ENCODE peak calls at places on chromosomes 6 and 20, in seven cellular contexts. C is HCT116, Q is GM12865, R is tibial artery, A is neural progenitor cell, S is mucosa of gallbladder, X is keratinocyte. U is an unnamed sample.

GRCh38 chr6:142321451-142321850 is 19.6 kb downstream of the ADGRG6 start:
- DNase-seq in C (no peak), Q (no peak), R (no peak), A (no peak), S (no peak), X (no peak), U (no peak)

GRCh38 chr20:21101453-21102251 is 4.5 kb downstream of the LINC00237 start:
- DNase-seq in C (no peak), Q (peak), R (no peak), A (peak), S (no peak), X (no peak), U (no peak)

GRCh38 chr20:46562373-46563169 is 12.1 kb upstream of the OCSTAMP start:
- DNase-seq in C (peak), Q (peak), R (peak), A (peak), S (peak), X (peak), U (peak)

GRCh38 chr6:34957184-34957904 is 68.3 kb downstream of the ANKS1A start:
- DNase-seq in C (no peak), Q (no peak), R (no peak), A (no peak), S (no peak), X (no peak), U (no peak)

GRCh38 chr6:166751051-166751595 is 124.1 kb upstream of the RPS6KA2 start:
- DNase-seq in C (no peak), Q (peak), R (no peak), A (peak), S (no peak), X (no peak), U (no peak)

GRCh38 chr20:62496525-62497218 is 20.9 kb upstream of the GATA5 start:
- DNase-seq in C (no peak), Q (peak), R (no peak), A (peak), S (no peak), X (no peak), U (no peak)

GRCh38 chr20:38114353-38114791 is 50.7 kb downstream of the TGM2 start:
- DNase-seq in C (no peak), Q (no peak), R (no peak), A (no peak), S (peak), X (no peak), U (no peak)

GRCh38 chr6:34679552-34680255 is 16.9 kb downstream of the ILRUN start:
- DNase-seq in C (no peak), Q (no peak), R (no peak), A (no peak), S (no peak), X (no peak), U (no peak)

GRCh38 chr6:8219352-8219943 is 117.1 kb upstream of the EEF1E1 start:
- DNase-seq in C (peak), Q (peak), R (peak), A (peak), S (peak), X (no peak), U (no peak)

GRCh38 chr6:31898200-31899011 is 908 bp upstream of the EHMT2 start:
- DNase-seq in C (peak), Q (peak), R (no peak), A (peak), S (no peak), X (no peak), U (no peak)

U was measured in hippocampal formation.